ENCODE peak calls at places on chromosomes 12 and 14, in four cellular contexts. P is IMR-90, F is mesendoderm, N is H9. W is an unnamed sample.

GRCh38 chr14:23022849-23023499 is 11.7 kb downstream of the PSMB5 start:
- DNase-seq in P (no peak), N (no peak), F (peak), W (no peak)

GRCh38 chr14:53946071-53946403 is 10.6 kb downstream of the BMP4 start:
- DNase-seq in N (no peak), P (no peak), F (no peak), W (peak)

GRCh38 chr12:51994539-51994820 is 12.3 kb upstream of the TAMALIN start:
- DNase-seq in N (no peak), P (no peak), F (no peak), W (no peak)

GRCh38 chr14:79825046-79825521 is 386.2 kb downstream of the DIO2 start:
- DNase-seq in N (no peak), F (peak), P (peak), W (no peak)

GRCh38 chr12:52655720-52656124 is 3.7 kb upstream of the KRT2 start:
- DNase-seq in P (no peak), F (no peak), N (peak), W (no peak)

GRCh38 chr12:131030472-131031328 is 77.0 kb downstream of the ADGRD1 start:
- DNase-seq in F (no peak), N (no peak), P (no peak), W (no peak)

GRCh38 chr14:72916174-72916573 is 10.1 kb upstream of the DCAF4 start:
- DNase-seq in F (no peak), P (peak), N (no peak), W (no peak)

GRCh38 chr12:10409387-10409786 is at the start of gene KLRC4:
- DNase-seq in P (peak), N (no peak), F (no peak), W (no peak)

GRCh38 chr14:52906141-52906601 is 44.7 kb downstream of the FERMT2 start:
- DNase-seq in N (no peak), F (no peak), P (peak), W (no peak)

GRCh38 chr14:60670994-60671393 is 21.7 kb upstream of the SIX1 start:
- DNase-seq in N (no peak), F (no peak), P (peak), W (no peak)

GRCh38 chr12:79174656-79175055 is 310.1 kb downstream of the SYT1 start:
- DNase-seq in P (peak), F (peak), N (no peak), W (no peak)

GRCh38 chr14:106222736-106223135 is 696.4 kb downstream of the TMEM121 start:
- DNase-seq in P (no peak), N (no peak), F (no peak), W (no peak)

GRCh38 chr12:123483602-123484273 is 25.8 kb downstream of the SNRNP35 start:
- DNase-seq in F (no peak), N (no peak), P (no peak), W (no peak)

GRCh38 chr12:32032205-32032810 is 73.1 kb downstream of the RESF1 start:
- DNase-seq in P (peak), F (peak), N (no peak), W (no peak)

GRCh38 chr14:72611956-72612500 is 281.9 kb downstream of the DPF3 start:
- DNase-seq in P (no peak), N (peak), F (no peak), W (peak)

GRCh38 chr12:104281636-104282035 is 21.9 kb upstream of the EID3 start:
- DNase-seq in N (no peak), P (no peak), F (no peak), W (no peak)

GRCh38 chr14:93977790-93978581 is 1.6 kb upstream of the ASB2 start:
- DNase-seq in N (no peak), F (no peak), P (no peak), W (no peak)

GRCh38 chr14:59761851-59762250 is 108.7 kb downstream of the RTN1 start:
- DNase-seq in F (no peak), P (no peak), N (no peak), W (no peak)

GRCh38 chr12:79689041-79689476 is 1.7 kb downstream of the PAWR start:
- DNase-seq in N (no peak), P (no peak), F (peak), W (no peak)

GRCh38 chr14:58073516-58073915 is 78.5 kb downstream of the ARMH4 start:
- DNase-seq in N (no peak), P (no peak), F (no peak), W (no peak)

GRCh38 chr12:68559246-68559645 is 51.5 kb upstream of the RAP1B start:
- DNase-seq in P (peak), F (no peak), N (no peak), W (no peak)

GRCh38 chr12:65025070-65025469 is 96.0 kb downstream of the WIF1 start:
- DNase-seq in P (no peak), F (no peak), N (no peak), W (no peak)

GRCh38 chr12:100953217-100953616 is 158.6 kb downstream of the ANO4 start:
- DNase-seq in N (no peak), P (peak), F (no peak), W (no peak)

GRCh38 chr14:100213956-100214767 is 24.8 kb upstream of the YY1 start:
- DNase-seq in F (peak), N (peak), P (peak), W (peak)

GRCh38 chr12:9365296-9365695 is 157.1 kb upstream of the PZP start:
- DNase-seq in F (no peak), N (no peak), P (peak), W (no peak)

GRCh38 chr14:94174622-94175402 is 690 bp downstream of the PPP4R4 start:
- DNase-seq in N (peak), F (peak), P (no peak), W (no peak)

DNA sequence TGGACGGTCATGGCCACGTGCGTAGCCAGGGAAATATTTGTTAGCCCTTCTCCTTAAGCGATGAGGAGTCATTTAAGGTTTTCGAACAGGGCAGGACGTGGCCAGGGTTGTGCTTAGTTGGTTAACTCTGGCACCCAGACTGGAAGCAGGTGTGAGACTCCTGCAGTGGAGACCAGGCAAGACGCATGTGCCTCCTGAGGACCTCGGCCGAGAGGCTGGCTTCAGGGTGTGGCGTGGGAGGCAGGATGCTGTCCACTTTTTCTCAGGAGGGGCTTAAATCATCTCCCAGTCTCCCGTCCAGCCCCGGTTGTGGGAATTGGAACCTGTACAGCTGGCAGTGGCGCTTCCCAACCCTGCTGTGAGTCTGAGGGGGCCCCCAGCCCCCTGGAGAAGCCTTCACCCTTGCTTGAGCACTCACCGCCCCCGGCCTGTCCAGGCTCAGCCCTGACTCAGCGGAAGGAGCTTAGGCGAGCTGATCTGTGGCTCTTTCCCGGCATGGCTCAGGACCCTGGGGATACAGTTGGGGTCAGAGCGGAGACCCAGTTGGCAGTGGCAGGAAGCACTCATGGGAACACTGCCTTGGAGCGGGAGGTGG is 46.3 kb upstream of the TSPAN9 start:
- DNase-seq in P (no peak), F (no peak), N (no peak), W (no peak)
- H4K5ac ChIP-seq in P (no peak), F (no peak), N (no peak), W (no peak)

GRCh38 chr12:72493390-72493789 is 221.2 kb downstream of the TRHDE start:
- DNase-seq in F (no peak), P (peak), N (no peak), W (no peak)

GRCh38 chr12:72491399-72491798 is 219.2 kb downstream of the TRHDE start:
- DNase-seq in P (peak), N (no peak), F (no peak), W (no peak)
- H4K5ac ChIP-seq in P (no peak), N (no peak), F (no peak), W (no peak)

DNA sequence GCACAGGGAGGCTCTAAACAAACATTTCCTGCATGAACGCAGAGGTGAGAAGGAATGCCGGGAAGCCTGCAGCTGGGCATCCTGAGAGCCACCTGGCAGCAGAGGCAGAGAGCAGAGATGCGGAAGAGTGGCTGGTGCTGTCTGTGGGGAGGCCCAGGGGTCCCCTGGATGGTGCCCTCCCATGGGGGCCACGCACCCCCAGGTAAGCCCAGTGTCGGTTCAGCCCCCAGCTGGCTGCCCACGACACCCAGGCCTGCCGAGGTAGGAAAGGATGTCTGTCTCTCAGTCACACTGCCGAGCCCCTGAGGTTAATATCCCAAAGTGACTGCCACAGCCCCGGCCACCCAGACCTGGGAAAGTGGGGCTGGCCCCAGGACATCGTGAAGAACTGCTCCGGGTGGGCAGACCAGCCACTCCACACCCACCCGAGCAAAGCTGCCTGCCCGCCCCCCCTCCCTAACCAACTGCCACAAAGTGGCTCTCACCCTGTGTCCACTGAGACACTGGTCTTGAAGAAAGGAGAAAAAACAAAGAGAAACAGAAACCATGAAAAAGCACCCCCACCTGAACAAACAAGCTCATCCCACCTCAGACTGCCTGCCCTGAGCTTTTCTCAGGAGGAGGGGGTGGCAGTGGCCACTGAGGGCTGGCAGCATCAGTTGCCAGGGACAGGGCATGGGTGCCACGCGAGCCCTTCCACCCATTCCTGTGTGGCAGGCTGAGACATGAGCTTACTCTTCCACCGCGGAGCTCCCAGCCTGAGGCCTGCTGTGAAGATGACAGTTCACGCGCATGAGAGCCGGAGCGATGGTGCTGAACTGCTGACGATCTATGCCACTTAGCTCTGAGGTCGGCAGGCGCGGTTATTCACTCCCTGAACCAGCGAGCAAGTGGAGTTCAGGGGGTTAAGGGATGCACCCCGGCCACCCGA is 40.8 kb downstream of the CCDC88C start:
- DNase-seq in P (no peak), F (no peak), N (no peak), W (no peak)
- H4K5ac ChIP-seq in P (no peak), F (no peak), N (no peak), W (no peak)

GRCh38 chr12:6968426-6968825 is 2.0 kb downstream of the PHB2 start:
- DNase-seq in F (no peak), P (no peak), N (no peak), W (no peak)
- H4K5ac ChIP-seq in F (no peak), P (no peak), N (no peak), W (no peak)

DNA sequence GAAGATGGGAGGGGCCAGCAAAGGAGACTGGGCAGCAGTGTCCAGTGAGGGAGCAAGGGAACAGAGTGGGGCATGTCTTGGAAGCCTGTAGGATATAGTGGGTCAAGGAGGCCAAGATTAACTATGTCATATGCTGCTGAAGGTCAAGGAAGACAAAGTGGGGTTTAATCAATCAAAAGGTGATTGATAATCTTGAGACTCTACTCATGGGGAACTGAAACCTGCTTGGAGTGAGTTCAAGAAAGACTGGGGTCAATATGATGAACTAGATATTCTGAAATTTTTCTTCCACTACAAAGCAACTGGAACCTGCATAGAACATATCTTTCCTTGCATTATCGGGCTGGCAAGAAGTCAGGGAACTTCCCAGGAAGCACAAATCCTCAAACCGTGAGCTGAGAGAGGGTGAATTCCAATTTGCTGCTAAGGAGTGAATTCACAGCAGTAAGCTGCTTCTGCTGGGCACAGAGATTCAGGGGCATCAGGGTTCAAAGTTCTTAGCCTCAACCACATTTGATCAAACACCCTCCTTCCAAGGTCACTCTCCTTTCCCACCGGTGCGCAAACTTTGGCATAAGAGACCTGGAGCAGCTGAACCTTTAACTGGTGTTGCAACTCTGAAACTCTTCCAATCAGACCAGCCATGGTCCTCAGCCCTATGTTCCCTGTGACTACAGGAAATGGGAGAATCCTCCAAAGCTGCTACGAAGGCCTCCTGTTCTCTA is 40.3 kb upstream of the DCD start:
- DNase-seq in N (no peak), F (no peak), P (no peak), W (no peak)
- H4K5ac ChIP-seq in N (no peak), F (no peak), P (no peak), W (no peak)

DNA sequence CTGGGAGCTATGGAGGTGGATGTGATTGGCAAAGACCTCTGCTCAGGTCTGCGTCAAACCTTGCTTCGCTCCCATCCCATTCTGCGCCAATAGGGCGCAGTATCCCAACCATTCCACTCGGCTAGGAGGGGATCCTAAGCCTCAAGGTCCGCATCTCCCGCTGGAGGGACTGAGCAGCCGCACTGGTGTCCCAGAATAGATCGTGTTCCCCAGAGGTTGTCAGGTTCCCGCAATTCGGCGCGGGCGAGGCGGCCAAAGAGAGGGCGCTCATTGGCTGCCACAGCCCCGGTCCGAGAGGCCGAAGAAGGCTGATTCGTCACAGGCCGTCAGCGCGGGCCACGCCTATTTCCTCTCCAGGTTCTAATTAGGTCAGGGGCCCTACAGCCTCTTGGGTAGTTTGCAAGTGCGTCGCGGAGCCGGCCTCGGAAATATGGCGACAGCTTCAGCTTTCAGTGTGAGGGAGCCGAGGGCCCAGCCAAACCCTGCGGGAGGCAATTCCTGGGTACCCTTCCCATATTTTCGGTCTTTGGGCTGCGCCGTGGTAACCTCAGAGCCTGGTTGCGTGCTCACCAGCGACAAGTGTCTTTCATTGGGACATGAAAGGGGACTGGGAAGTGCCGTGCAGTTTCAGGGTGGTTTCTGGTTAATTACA is 5.0 kb downstream of the OR10AD1 start:
- DNase-seq in N (peak), F (peak), P (peak), W (peak)
- H4K5ac ChIP-seq in N (peak), F (no peak), P (peak), W (peak)

W was measured in H1.